ENCODE peak calls at places on chromosomes 3 and 15, in six cellular contexts. One of them, this sample, is unnamed. For H3K27me3 and H3K4me1, the result is how much of the 10 kb centered on the place peaks cover.

GRCh38 chr3:143901105-143901504 is 52.8 kb upstream of the SLC9A9 start:
- DNase-seq in body of pancreas: no peak
- DNase-seq in neuronal stem cell: no peak
- DNase-seq in PC-9: no peak
- DNase-seq in trophoblast cell: no peak
- DNase-seq in ovary: no peak
- DNase-seq in this sample: peak

GRCh38 chr3:143266512-143266911 is 146.9 kb downstream of the CHST2 start:
- DNase-seq in body of pancreas: no peak
- DNase-seq in neuronal stem cell: no peak
- DNase-seq in PC-9: no peak
- DNase-seq in trophoblast cell: no peak
- DNase-seq in ovary: no peak
- DNase-seq in this sample: no peak

GRCh38 chr15:52102468-52102867 is 10.1 kb downstream of the BCL2L10 start:
- DNase-seq in body of pancreas: no peak
- DNase-seq in neuronal stem cell: no peak
- DNase-seq in PC-9: peak
- DNase-seq in trophoblast cell: peak
- DNase-seq in ovary: no peak
- DNase-seq in this sample: peak

GRCh38 chr15:42576040-42576594 is 711 bp downstream of the STARD9 start:
- DNase-seq in body of pancreas: no peak
- DNase-seq in neuronal stem cell: no peak
- DNase-seq in PC-9: no peak
- DNase-seq in trophoblast cell: no peak
- DNase-seq in ovary: no peak
- DNase-seq in this sample: no peak

GRCh38 chr3:72891053-72891855 is 3.4 kb downstream of the GXYLT2 start:
- DNase-seq in body of pancreas: no peak
- DNase-seq in neuronal stem cell: no peak
- DNase-seq in PC-9: peak
- DNase-seq in trophoblast cell: peak
- DNase-seq in ovary: peak
- DNase-seq in this sample: peak

GRCh38 chr15:80777137-80777536 is 2.0 kb upstream of the CEMIP start:
- DNase-seq in body of pancreas: no peak
- DNase-seq in neuronal stem cell: no peak
- DNase-seq in PC-9: peak
- DNase-seq in trophoblast cell: peak
- DNase-seq in ovary: no peak
- DNase-seq in this sample: peak

GRCh38 chr3:132777171-132777570 is 55.0 kb upstream of the NPHP3 start:
- DNase-seq in body of pancreas: no peak
- DNase-seq in neuronal stem cell: no peak
- DNase-seq in PC-9: no peak
- DNase-seq in trophoblast cell: no peak
- DNase-seq in ovary: no peak
- DNase-seq in this sample: no peak

GRCh38 chr3:101942356-101942755 is 93.0 kb downstream of the NFKBIZ start:
- DNase-seq in body of pancreas: no peak
- DNase-seq in neuronal stem cell: no peak
- DNase-seq in PC-9: no peak
- DNase-seq in trophoblast cell: peak
- DNase-seq in ovary: no peak
- DNase-seq in this sample: no peak

GRCh38 chr3:5122741-5123706 is 932 bp downstream of the ARL8B start:
- DNase-seq in body of pancreas: peak
- DNase-seq in neuronal stem cell: peak
- DNase-seq in PC-9: peak
- DNase-seq in trophoblast cell: peak
- DNase-seq in ovary: no peak
- DNase-seq in this sample: peak

GRCh38 chr3:177026505-177027277 is 170.6 kb downstream of the TBL1XR1 start:
- DNase-seq in body of pancreas: no peak
- DNase-seq in neuronal stem cell: no peak
- DNase-seq in PC-9: no peak
- DNase-seq in trophoblast cell: no peak
- DNase-seq in ovary: no peak
- DNase-seq in this sample: no peak

GRCh38 chr3:149615731-149616221 is 42.0 kb downstream of the WWTR1 start:
- DNase-seq in body of pancreas: no peak
- DNase-seq in neuronal stem cell: no peak
- DNase-seq in PC-9: no peak
- DNase-seq in trophoblast cell: no peak
- DNase-seq in ovary: no peak
- DNase-seq in this sample: no peak

GRCh38 chr3:117019082-117019713 is 309.6 kb downstream of the TUSC7 start:
- DNase-seq in body of pancreas: peak
- DNase-seq in neuronal stem cell: peak
- DNase-seq in PC-9: no peak
- DNase-seq in trophoblast cell: peak
- DNase-seq in ovary: peak
- DNase-seq in this sample: peak

GRCh38 chr15:88646951-88647350 is 8.1 kb downstream of the ISG20 start:
- DNase-seq in body of pancreas: peak
- DNase-seq in neuronal stem cell: no peak
- DNase-seq in PC-9: no peak
- DNase-seq in trophoblast cell: no peak
- DNase-seq in ovary: no peak
- DNase-seq in this sample: no peak

GRCh38 chr3:187678869-187679268 is 8.7 kb upstream of the SST start:
- DNase-seq in body of pancreas: peak
- DNase-seq in neuronal stem cell: peak
- DNase-seq in PC-9: no peak
- DNase-seq in trophoblast cell: peak
- DNase-seq in ovary: peak
- DNase-seq in this sample: no peak

GRCh38 chr3:130933801-130934345 is 40.0 kb downstream of the ATP2C1 start:
- DNase-seq in body of pancreas: no peak
- DNase-seq in neuronal stem cell: no peak
- DNase-seq in PC-9: no peak
- DNase-seq in trophoblast cell: no peak
- DNase-seq in ovary: no peak
- DNase-seq in this sample: no peak

GRCh38 chr15:53611145-53611920 is 148.1 kb downstream of the WDR72 start:
- DNase-seq in body of pancreas: no peak
- DNase-seq in neuronal stem cell: no peak
- DNase-seq in PC-9: no peak
- DNase-seq in trophoblast cell: no peak
- DNase-seq in ovary: no peak
- DNase-seq in this sample: peak

GRCh38 chr3:195075941-195076875 is 194.8 kb downstream of the XXYLT1 start:
- DNase-seq in body of pancreas: no peak
- DNase-seq in neuronal stem cell: no peak
- DNase-seq in PC-9: no peak
- DNase-seq in trophoblast cell: no peak
- DNase-seq in ovary: no peak
- DNase-seq in this sample: no peak

GRCh38 chr3:119219069-119219468 is 21.6 kb downstream of the B4GALT4 start:
- DNase-seq in body of pancreas: no peak
- DNase-seq in neuronal stem cell: no peak
- DNase-seq in PC-9: no peak
- DNase-seq in trophoblast cell: no peak
- DNase-seq in ovary: no peak
- DNase-seq in this sample: no peak

GRCh38 chr3:14600856-14601610 is 50.5 kb upstream of the CCDC174 start:
- DNase-seq in body of pancreas: no peak
- DNase-seq in neuronal stem cell: no peak
- DNase-seq in PC-9: no peak
- DNase-seq in trophoblast cell: no peak
- DNase-seq in ovary: no peak
- DNase-seq in this sample: no peak

GRCh38 chr3:14602804-14603644 is 48.5 kb upstream of the CCDC174 start:
- DNase-seq in body of pancreas: no peak
- DNase-seq in neuronal stem cell: no peak
- DNase-seq in PC-9: no peak
- DNase-seq in trophoblast cell: peak
- DNase-seq in ovary: no peak
- DNase-seq in this sample: no peak

GRCh38 chr3:14600075-14600474 is 51.5 kb upstream of the CCDC174 start:
- DNase-seq in body of pancreas: no peak
- DNase-seq in neuronal stem cell: no peak
- DNase-seq in PC-9: no peak
- DNase-seq in trophoblast cell: no peak
- DNase-seq in ovary: no peak
- DNase-seq in this sample: no peak

GRCh38 chr3:14602006-14602803 is 49.4 kb upstream of the CCDC174 start:
- DNase-seq in body of pancreas: no peak
- DNase-seq in neuronal stem cell: no peak
- DNase-seq in PC-9: no peak
- DNase-seq in trophoblast cell: no peak
- DNase-seq in ovary: no peak
- DNase-seq in this sample: no peak

DNA sequence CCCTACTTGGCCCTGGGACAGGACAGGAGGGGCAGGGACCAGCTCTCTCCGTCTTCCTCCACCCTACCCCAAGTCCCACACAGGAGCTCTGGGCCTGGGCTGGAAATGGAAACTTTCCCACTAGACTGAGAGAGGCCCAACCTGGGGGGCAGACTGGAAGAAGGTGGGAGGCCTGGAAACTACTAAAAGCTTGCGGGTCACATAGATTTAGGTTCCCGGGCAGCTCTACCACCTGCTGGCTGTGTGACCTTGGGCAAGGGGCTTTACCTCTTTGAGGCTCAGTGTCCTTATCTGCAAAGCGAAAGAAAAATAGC is 49.9 kb upstream of the CCDC174 start:
- DNase-seq in body of pancreas: no peak
- DNase-seq in neuronal stem cell: no peak
- DNase-seq in PC-9: no peak
- DNase-seq in trophoblast cell: no peak
- DNase-seq in ovary: no peak
- DNase-seq in this sample: no peak
- H3K27me3 ChIP-seq in body of pancreas: under half
- H3K27me3 ChIP-seq in neuronal stem cell: under half
- H3K27me3 ChIP-seq in PC-9: half or more
- H3K27me3 ChIP-seq in trophoblast cell: under half
- H3K27me3 ChIP-seq in ovary: under half
- H3K27me3 ChIP-seq in this sample: under half

GRCh38 chr15:78038585-78039247 is 38.8 kb downstream of the TBC1D2B start:
- DNase-seq in body of pancreas: no peak
- DNase-seq in neuronal stem cell: no peak
- DNase-seq in PC-9: no peak
- DNase-seq in trophoblast cell: no peak
- DNase-seq in ovary: no peak
- DNase-seq in this sample: no peak
- H3K4me1 ChIP-seq in body of pancreas: under half
- H3K4me1 ChIP-seq in neuronal stem cell: under half
- H3K4me1 ChIP-seq in PC-9: under half
- H3K4me1 ChIP-seq in trophoblast cell: under half
- H3K4me1 ChIP-seq in ovary: under half
- H3K4me1 ChIP-seq in this sample: under half

DNA sequence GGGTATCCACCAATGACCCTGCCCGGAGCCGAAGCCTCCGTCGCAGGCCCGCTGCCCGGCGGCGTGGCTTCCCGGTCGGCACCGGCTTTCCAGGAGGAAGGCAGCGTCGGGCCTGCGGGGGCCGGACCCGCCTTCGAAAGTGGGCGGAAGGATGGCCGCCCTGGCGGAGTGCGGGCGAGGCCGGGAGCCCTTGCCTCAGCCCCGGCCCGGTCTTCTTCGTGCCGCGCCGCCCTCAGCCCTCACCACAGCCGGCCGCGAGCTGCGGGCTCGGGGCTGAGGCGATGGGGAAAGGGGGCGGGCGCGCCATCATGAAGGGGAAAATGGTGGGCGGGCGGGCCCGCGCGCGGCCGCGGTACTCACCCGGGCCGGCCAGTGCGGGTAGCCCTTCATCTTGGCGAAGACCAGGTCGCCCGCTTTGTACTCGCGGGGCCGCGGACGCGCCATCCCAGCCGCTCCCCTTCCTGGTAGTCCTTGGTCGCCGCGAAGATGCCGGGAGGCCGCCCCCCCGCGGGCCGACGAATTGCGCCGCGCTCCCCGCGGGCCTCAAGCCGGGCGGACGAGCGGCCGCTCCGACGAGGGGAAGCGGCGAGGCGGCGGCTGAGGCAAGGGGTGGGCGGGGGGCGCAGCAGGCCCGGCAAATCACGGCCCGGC is 527 bp downstream of the HDGFL3 start:
- DNase-seq in body of pancreas: peak
- DNase-seq in neuronal stem cell: peak
- DNase-seq in PC-9: no peak
- DNase-seq in trophoblast cell: peak
- DNase-seq in ovary: peak
- DNase-seq in this sample: peak
- H3K27ac ChIP-seq in body of pancreas: peak
- H3K27ac ChIP-seq in neuronal stem cell: peak
- H3K27ac ChIP-seq in PC-9: no peak
- H3K27ac ChIP-seq in trophoblast cell: peak
- H3K27ac ChIP-seq in ovary: peak
- H3K27ac ChIP-seq in this sample: peak

GRCh38 chr3:16543242-16543864 is 29.9 kb upstream of the RFTN1 start:
- DNase-seq in body of pancreas: no peak
- DNase-seq in neuronal stem cell: no peak
- DNase-seq in PC-9: no peak
- DNase-seq in trophoblast cell: peak
- DNase-seq in ovary: no peak
- DNase-seq in this sample: no peak
- H3K27me3 ChIP-seq in body of pancreas: under half
- H3K27me3 ChIP-seq in neuronal stem cell: under half
- H3K27me3 ChIP-seq in PC-9: under half
- H3K27me3 ChIP-seq in trophoblast cell: under half
- H3K27me3 ChIP-seq in ovary: under half
- H3K27me3 ChIP-seq in this sample: under half

GRCh38 chr3:172958565-172958964 is 182.5 kb downstream of the SPATA16 start:
- DNase-seq in body of pancreas: no peak
- DNase-seq in neuronal stem cell: no peak
- DNase-seq in PC-9: no peak
- DNase-seq in trophoblast cell: no peak
- DNase-seq in ovary: no peak
- DNase-seq in this sample: no peak

GRCh38 chr3:172951511-172951910 is 189.5 kb downstream of the SPATA16 start:
- DNase-seq in body of pancreas: no peak
- DNase-seq in neuronal stem cell: no peak
- DNase-seq in PC-9: no peak
- DNase-seq in trophoblast cell: no peak
- DNase-seq in ovary: no peak
- DNase-seq in this sample: no peak

GRCh38 chr3:172953576-172953975 is 187.5 kb downstream of the SPATA16 start:
- DNase-seq in body of pancreas: no peak
- DNase-seq in neuronal stem cell: no peak
- DNase-seq in PC-9: no peak
- DNase-seq in trophoblast cell: no peak
- DNase-seq in ovary: no peak
- DNase-seq in this sample: no peak
- H3K4me1 ChIP-seq in body of pancreas: under half
- H3K4me1 ChIP-seq in neuronal stem cell: under half
- H3K4me1 ChIP-seq in PC-9: under half
- H3K4me1 ChIP-seq in trophoblast cell: under half
- H3K4me1 ChIP-seq in ovary: under half
- H3K4me1 ChIP-seq in this sample: under half

DNA sequence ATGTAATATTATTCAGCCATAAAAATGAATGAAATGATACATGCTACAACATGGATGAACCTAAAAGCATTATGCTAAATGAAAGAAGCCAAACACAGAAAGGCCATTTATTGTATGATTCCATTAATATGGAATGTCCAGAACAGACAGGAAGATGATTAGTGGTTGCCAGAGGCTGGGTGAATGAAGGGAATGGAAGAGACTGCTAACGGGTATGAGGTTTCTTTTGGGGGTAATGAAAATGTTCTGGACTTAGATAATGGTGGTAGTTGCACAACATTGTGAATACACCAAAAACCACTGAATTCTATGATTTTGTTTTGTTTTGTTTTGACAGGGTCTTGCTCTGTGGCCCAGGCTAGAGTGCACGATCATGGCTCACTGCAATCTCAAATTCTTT is 61.6 kb upstream of the MAP4 start:
- DNase-seq in body of pancreas: no peak
- DNase-seq in neuronal stem cell: no peak
- DNase-seq in PC-9: no peak
- DNase-seq in trophoblast cell: no peak
- DNase-seq in ovary: no peak
- DNase-seq in this sample: peak
- H3K27ac ChIP-seq in body of pancreas: no peak
- H3K27ac ChIP-seq in neuronal stem cell: no peak
- H3K27ac ChIP-seq in PC-9: no peak
- H3K27ac ChIP-seq in trophoblast cell: no peak
- H3K27ac ChIP-seq in ovary: no peak
- H3K27ac ChIP-seq in this sample: no peak

This sample was measured in foreskin keratinocyte.